ENCODE peak calls at places on chromosomes 2 and 18, in four cellular contexts. One of them, this sample, is unnamed.

GRCh38 chr2:237697586-237698337 is 70.4 kb downstream of the LRRFIP1 start:
- DNase-seq in K562: no peak
- DNase-seq in RWPE1: no peak
- DNase-seq in epithelial cell of esophagus: no peak
- DNase-seq in this sample: no peak

GRCh38 chr18:48939368-48940097 is 11.2 kb downstream of the SMAD7 start:
- DNase-seq in K562: no peak
- DNase-seq in RWPE1: no peak
- DNase-seq in epithelial cell of esophagus: no peak
- DNase-seq in this sample: peak; percentile 32

GRCh38 chr18:12106516-12106915 is 12.9 kb downstream of the ANKRD62 start:
- DNase-seq in K562: no peak
- DNase-seq in RWPE1: no peak
- DNase-seq in epithelial cell of esophagus: no peak
- DNase-seq in this sample: no peak

GRCh38 chr2:180599804-180600203 is 380.6 kb upstream of the UBE2E3 start:
- DNase-seq in K562: no peak
- DNase-seq in RWPE1: no peak
- DNase-seq in epithelial cell of esophagus: no peak
- DNase-seq in this sample: no peak

GRCh38 chr2:116719841-116720240 is 1094.7 kb upstream of the DDX18 start:
- DNase-seq in K562: no peak
- DNase-seq in RWPE1: peak; percentile 83
- DNase-seq in epithelial cell of esophagus: peak; percentile 90
- DNase-seq in this sample: peak; percentile 95

GRCh38 chr2:210604666-210605065 is 48.3 kb downstream of the CPS1 start:
- DNase-seq in K562: no peak
- DNase-seq in RWPE1: no peak
- DNase-seq in epithelial cell of esophagus: no peak
- DNase-seq in this sample: no peak

GRCh38 chr18:33201509-33201926 is 239.0 kb downstream of the CCDC178 start:
- DNase-seq in K562: no peak
- DNase-seq in RWPE1: no peak
- DNase-seq in epithelial cell of esophagus: peak; percentile 20
- DNase-seq in this sample: peak; percentile 38

GRCh38 chr2:60741588-60741987 is 14.5 kb upstream of the PAPOLG start:
- DNase-seq in K562: no peak
- DNase-seq in RWPE1: no peak
- DNase-seq in epithelial cell of esophagus: no peak
- DNase-seq in this sample: no peak

GRCh38 chr18:26383454-26384270 is 157.4 kb downstream of the TAF4B start:
- DNase-seq in K562: peak; percentile 48
- DNase-seq in RWPE1: peak; percentile 36
- DNase-seq in epithelial cell of esophagus: peak; percentile 60
- DNase-seq in this sample: peak; percentile 65

GRCh38 chr18:8121942-8122480 is 487.2 kb upstream of the RAB12 start:
- DNase-seq in K562: peak; percentile 8
- DNase-seq in RWPE1: peak; percentile 75
- DNase-seq in epithelial cell of esophagus: peak; percentile 92
- DNase-seq in this sample: peak; percentile 77

GRCh38 chr18:46680784-46681695 is 24.0 kb upstream of the LOXHD1 start:
- DNase-seq in K562: no peak
- DNase-seq in RWPE1: no peak
- DNase-seq in epithelial cell of esophagus: no peak
- DNase-seq in this sample: no peak

GRCh38 chr2:207930747-207931146 is 94.6 kb downstream of the PLEKHM3 start:
- DNase-seq in K562: no peak
- DNase-seq in RWPE1: peak; percentile 59
- DNase-seq in epithelial cell of esophagus: peak; percentile 55
- DNase-seq in this sample: no peak

GRCh38 chr2:171432969-171433762 is 624 bp downstream of the METTL8 start:
- DNase-seq in K562: peak; percentile 68
- DNase-seq in RWPE1: peak; percentile 65
- DNase-seq in epithelial cell of esophagus: peak; percentile 95
- DNase-seq in this sample: peak; percentile 83

GRCh38 chr2:9694661-9695060 is 63.9 kb upstream of the YWHAQ start:
- DNase-seq in K562: no peak
- DNase-seq in RWPE1: no peak
- DNase-seq in epithelial cell of esophagus: no peak
- DNase-seq in this sample: no peak
- TF ChIP-seq CTCF in K562: no peak
- TF ChIP-seq CTCF in RWPE1: no peak
- TF ChIP-seq CTCF in epithelial cell of esophagus: no peak
- TF ChIP-seq CTCF in this sample: no peak

GRCh38 chr18:65786400-65786948 is 35.7 kb downstream of the CDH7 start:
- DNase-seq in K562: no peak
- DNase-seq in RWPE1: no peak
- DNase-seq in epithelial cell of esophagus: no peak
- DNase-seq in this sample: no peak

GRCh38 chr18:65791753-65792152 is 40.9 kb downstream of the CDH7 start:
- DNase-seq in K562: no peak
- DNase-seq in RWPE1: no peak
- DNase-seq in epithelial cell of esophagus: no peak
- DNase-seq in this sample: no peak

DNA sequence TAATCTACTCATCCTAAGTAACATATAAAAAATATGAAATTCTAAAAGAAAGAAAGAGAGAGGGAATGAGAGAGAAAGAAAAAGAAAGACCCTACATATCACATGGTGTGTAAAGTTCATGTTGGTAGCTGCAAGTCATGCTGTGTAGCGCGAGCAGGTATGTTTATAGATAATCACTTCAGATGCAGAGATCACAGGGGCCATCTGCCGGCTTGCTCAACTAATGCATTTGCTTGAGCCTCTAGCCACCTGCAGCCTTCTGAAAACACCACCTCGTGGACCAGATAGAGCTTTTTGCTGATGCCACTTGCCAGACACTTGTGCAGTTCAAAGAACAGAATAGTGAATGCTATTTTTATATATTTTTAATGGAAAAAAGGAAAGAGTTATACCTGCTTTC is 37.6 kb downstream of the CDH7 start:
- DNase-seq in K562: no peak
- DNase-seq in RWPE1: no peak
- DNase-seq in epithelial cell of esophagus: peak; percentile 0
- DNase-seq in this sample: peak; percentile 25
- TF ChIP-seq CTCF in K562: no peak
- TF ChIP-seq CTCF in RWPE1: no peak
- TF ChIP-seq CTCF in epithelial cell of esophagus: peak; percentile 18
- TF ChIP-seq CTCF in this sample: no peak

GRCh38 chr2:200216310-200216709 is 90.2 kb upstream of the SPATS2L start:
- DNase-seq in K562: no peak
- DNase-seq in RWPE1: no peak
- DNase-seq in epithelial cell of esophagus: no peak
- DNase-seq in this sample: no peak
- TF ChIP-seq CTCF in K562: no peak
- TF ChIP-seq CTCF in RWPE1: no peak
- TF ChIP-seq CTCF in epithelial cell of esophagus: no peak
- TF ChIP-seq CTCF in this sample: no peak

GRCh38 chr18:28178720-28179119 is 1.8 kb upstream of the CDH2 start:
- DNase-seq in K562: no peak
- DNase-seq in RWPE1: no peak
- DNase-seq in epithelial cell of esophagus: peak; percentile 6
- DNase-seq in this sample: peak; percentile 16

GRCh38 chr18:28176674-28176932 is 327 bp downstream of the CDH2 start:
- DNase-seq in K562: no peak
- DNase-seq in RWPE1: no peak
- DNase-seq in epithelial cell of esophagus: peak; percentile 4
- DNase-seq in this sample: no peak

GRCh38 chr18:28175930-28176673 is 828 bp downstream of the CDH2 start:
- DNase-seq in K562: no peak
- DNase-seq in RWPE1: no peak
- DNase-seq in epithelial cell of esophagus: peak; percentile 30
- DNase-seq in this sample: peak; percentile 38

GRCh38 chr18:28177828-28178635 is 1.1 kb upstream of the CDH2 start:
- DNase-seq in K562: no peak
- DNase-seq in RWPE1: peak; percentile 21
- DNase-seq in epithelial cell of esophagus: peak; percentile 45
- DNase-seq in this sample: peak; percentile 58

GRCh38 chr18:28176933-28177827 is at the start of gene CDH2:
- DNase-seq in K562: no peak
- DNase-seq in RWPE1: peak; percentile 56
- DNase-seq in epithelial cell of esophagus: peak; percentile 55
- DNase-seq in this sample: peak; percentile 74
- TF ChIP-seq CTCF in K562: no peak
- TF ChIP-seq CTCF in RWPE1: no peak
- TF ChIP-seq CTCF in epithelial cell of esophagus: no peak
- TF ChIP-seq CTCF in this sample: no peak

DNA sequence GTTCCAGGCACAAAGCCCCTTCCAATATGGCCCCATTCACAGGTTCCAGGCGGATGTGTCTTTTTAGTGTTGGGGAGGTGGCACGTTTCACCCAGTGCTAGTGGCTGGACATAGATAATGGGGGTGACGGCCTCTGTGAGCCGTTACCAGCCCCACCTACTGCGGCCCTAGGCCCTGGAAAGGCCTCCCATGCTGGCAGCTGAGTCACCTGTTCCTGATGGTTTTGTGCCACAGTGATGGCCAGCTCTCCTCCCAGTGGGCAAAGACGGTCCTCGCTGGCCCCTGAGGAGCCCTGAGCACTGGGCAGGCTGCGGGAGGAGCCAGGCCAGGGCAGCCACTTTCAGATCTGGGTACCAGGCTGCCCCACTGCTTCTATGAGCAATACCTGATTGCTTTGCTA is 40.0 kb upstream of the GPC1 start:
- DNase-seq in K562: no peak
- DNase-seq in RWPE1: no peak
- DNase-seq in epithelial cell of esophagus: no peak
- DNase-seq in this sample: no peak
- TF ChIP-seq CTCF in K562: no peak
- TF ChIP-seq CTCF in RWPE1: no peak
- TF ChIP-seq CTCF in epithelial cell of esophagus: no peak
- TF ChIP-seq CTCF in this sample: no peak

DNA sequence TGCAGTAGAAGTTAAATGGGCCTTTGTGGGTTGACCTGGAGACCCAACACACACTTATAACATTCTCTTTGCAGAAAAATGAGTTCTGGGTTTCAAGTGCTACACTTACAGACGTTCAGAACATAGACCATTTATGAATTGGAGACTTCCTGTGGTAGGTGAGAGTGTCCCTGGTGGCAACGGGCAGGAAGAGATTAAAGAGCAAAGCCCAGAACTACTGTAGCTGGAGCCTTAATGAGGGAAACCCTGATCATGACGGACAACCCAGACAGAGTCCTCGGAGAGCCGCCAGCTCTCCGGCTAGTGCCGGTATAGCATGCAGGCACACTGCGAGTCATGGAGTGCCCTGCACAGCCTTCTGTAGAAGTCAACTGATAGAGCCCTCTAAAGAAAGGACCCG is 44.5 kb upstream of the RMDN2 start:
- DNase-seq in K562: no peak
- DNase-seq in RWPE1: no peak
- DNase-seq in epithelial cell of esophagus: no peak
- DNase-seq in this sample: no peak
- TF ChIP-seq CTCF in K562: no peak
- TF ChIP-seq CTCF in RWPE1: no peak
- TF ChIP-seq CTCF in epithelial cell of esophagus: no peak
- TF ChIP-seq CTCF in this sample: no peak

GRCh38 chr2:120961396-120961795 is 225.7 kb downstream of the GLI2 start:
- DNase-seq in K562: no peak
- DNase-seq in RWPE1: no peak
- DNase-seq in epithelial cell of esophagus: no peak
- DNase-seq in this sample: no peak
- TF ChIP-seq CTCF in K562: no peak
- TF ChIP-seq CTCF in RWPE1: no peak
- TF ChIP-seq CTCF in epithelial cell of esophagus: no peak
- TF ChIP-seq CTCF in this sample: no peak

GRCh38 chr2:224142397-224143312 is 103.6 kb upstream of the SERPINE2 start:
- DNase-seq in K562: no peak
- DNase-seq in RWPE1: peak; percentile 57
- DNase-seq in epithelial cell of esophagus: peak; percentile 56
- DNase-seq in this sample: peak; percentile 79
- TF ChIP-seq CTCF in K562: no peak
- TF ChIP-seq CTCF in RWPE1: peak; percentile 12
- TF ChIP-seq CTCF in epithelial cell of esophagus: no peak
- TF ChIP-seq CTCF in this sample: peak; percentile 4

DNA sequence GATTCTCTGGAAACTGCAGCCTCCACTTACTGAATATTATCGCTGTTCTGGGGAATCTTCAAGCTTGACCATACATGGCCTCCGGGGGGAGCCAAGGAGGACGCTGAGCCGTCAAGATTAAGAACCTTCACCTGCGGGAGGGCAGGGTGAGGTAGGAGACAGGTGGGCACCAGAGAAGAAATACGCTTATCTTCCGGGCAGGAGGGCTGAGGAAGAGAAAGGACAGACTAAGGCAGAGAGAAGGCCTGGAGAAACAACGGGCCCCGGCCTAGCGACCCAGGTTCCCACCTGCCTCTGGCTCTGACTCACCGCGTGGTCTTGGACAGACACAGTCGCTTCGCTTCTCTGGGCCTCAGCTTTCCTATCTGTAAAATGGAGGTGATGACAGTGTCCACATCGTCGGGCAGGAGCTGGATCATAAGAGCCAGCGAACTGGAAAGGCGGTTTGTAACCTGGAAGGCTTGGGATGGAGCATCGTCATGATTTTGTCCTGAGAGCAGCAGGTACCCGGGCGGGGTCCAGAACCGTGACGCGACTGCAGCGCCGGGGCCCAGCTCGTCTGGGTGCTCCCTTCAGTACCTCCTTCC is 659 bp downstream of the ZNF142 start:
- DNase-seq in K562: peak; percentile 66
- DNase-seq in RWPE1: peak; percentile 77
- DNase-seq in epithelial cell of esophagus: peak; percentile 76
- DNase-seq in this sample: peak; percentile 75
- TF ChIP-seq CTCF in K562: peak; percentile 71
- TF ChIP-seq CTCF in RWPE1: peak; percentile 74
- TF ChIP-seq CTCF in epithelial cell of esophagus: peak; percentile 57
- TF ChIP-seq CTCF in this sample: peak; percentile 53

GRCh38 chr18:50806208-50806616 is 13.6 kb downstream of the MRO start:
- DNase-seq in K562: peak; percentile 30
- DNase-seq in RWPE1: no peak
- DNase-seq in epithelial cell of esophagus: no peak
- DNase-seq in this sample: no peak
- TF ChIP-seq CTCF in K562: peak; percentile 17
- TF ChIP-seq CTCF in RWPE1: no peak
- TF ChIP-seq CTCF in epithelial cell of esophagus: no peak
- TF ChIP-seq CTCF in this sample: no peak